ENCODE peak calls at places on chromosome 2, in seven cellular contexts. Z, C, L, K, I, J and T are unnamed samples.

GRCh38 chr2:222795671-222796357 is 65.0 kb upstream of the ACSL3 start:
- DNase-seq in I (no peak), C (no peak), K (no peak), J (no peak), L (no peak), Z (no peak), T (no peak)

GRCh38 chr2:181658444-181658843 is 1.5 kb upstream of the CERKL start:
- DNase-seq in L (no peak), I (no peak), Z (no peak), K (no peak), C (no peak), J (no peak), T (no peak)

GRCh38 chr2:97857553-97857952 is 138.2 kb downstream of the TMEM131 start:
- DNase-seq in L (no peak), K (no peak), C (no peak), Z (no peak), I (no peak), J (no peak), T (no peak)

GRCh38 chr2:197929886-197930227 is 125.5 kb downstream of the PLCL1 start:
- DNase-seq in L (no peak), C (no peak), I (no peak), Z (no peak), K (no peak), J (no peak), T (no peak)

GRCh38 chr2:135048122-135048521 is 875 bp upstream of the MAP3K19 start:
- DNase-seq in I (no peak), K (no peak), L (no peak), J (no peak), C (no peak), Z (no peak), T (no peak)

GRCh38 chr2:144950874-144951560 is 431.1 kb upstream of the ZEB2 start:
- DNase-seq in Z (no peak), I (no peak), C (no peak), J (peak; percentile 71), K (peak; percentile 94), L (no peak), T (no peak)

GRCh38 chr2:197204855-197205254 is 105.7 kb downstream of the ANKRD44 start:
- DNase-seq in K (peak; percentile 45), C (no peak), L (no peak), J (no peak), Z (no peak), I (no peak), T (no peak)

GRCh38 chr2:38377501-38378258 is 607 bp upstream of the ATL2 start:
- DNase-seq in I (peak; percentile 67), K (peak; percentile 78), L (no peak), C (no peak), Z (peak; percentile 34), J (peak; percentile 61), T (no peak)

GRCh38 chr2:101255501-101255900 is 2.8 kb downstream of the CNOT11 start:
- DNase-seq in J (no peak), I (no peak), K (peak; percentile 35), L (no peak), C (no peak), Z (no peak), T (no peak)

GRCh38 chr2:101736233-101736632 is 38.7 kb downstream of the MAP4K4 start:
- DNase-seq in J (no peak), K (no peak), L (no peak), Z (no peak), C (no peak), I (no peak), T (no peak)

GRCh38 chr2:166944909-166945308 is 56.6 kb downstream of the XIRP2 start:
- DNase-seq in J (no peak), L (no peak), Z (no peak), I (no peak), C (no peak), K (no peak), T (no peak)

GRCh38 chr2:240514631-240515030 is 43.2 kb downstream of the ANKMY1 start:
- DNase-seq in Z (no peak), C (no peak), K (no peak), I (no peak), J (no peak), L (no peak), T (peak; percentile 24)

GRCh38 chr2:160408575-160409291 is 84.9 kb downstream of the RBMS1 start:
- DNase-seq in C (no peak), L (no peak), K (no peak), Z (no peak), J (peak; percentile 20), I (no peak), T (no peak)

GRCh38 chr2:240878341-240878936 is 9.8 kb downstream of the AGXT start:
- DNase-seq in I (no peak), C (no peak), L (peak; percentile 25), K (no peak), Z (no peak), J (no peak), T (no peak)

GRCh38 chr2:62724886-62725711 is 19.6 kb downstream of the EHBP1 start:
- DNase-seq in C (no peak), Z (peak; percentile 33), K (no peak), L (no peak), I (no peak), J (no peak), T (no peak)

GRCh38 chr2:39870871-39871270 is 91.8 kb upstream of the THUMPD2 start:
- DNase-seq in C (no peak), K (no peak), J (no peak), L (no peak), Z (no peak), I (no peak), T (no peak)

GRCh38 chr2:118190365-118190916 is 102.2 kb downstream of the INSIG2 start:
- DNase-seq in C (no peak), K (no peak), L (no peak), I (no peak), Z (no peak), J (no peak), T (no peak)

GRCh38 chr2:19851116-19851515 is 50.7 kb downstream of the TTC32 start:
- DNase-seq in J (no peak), I (no peak), C (no peak), L (no peak), K (no peak), Z (no peak), T (no peak)

GRCh38 chr2:144256996-144257707 is 262.8 kb downstream of the ZEB2 start:
- DNase-seq in L (no peak), J (peak; percentile 11), C (no peak), I (no peak), K (peak; percentile 82), Z (no peak), T (no peak)

GRCh38 chr2:44941551-44942234 is at the start of gene SIX3:
- DNase-seq in K (peak; percentile 22), I (no peak), J (no peak), C (no peak), L (no peak), Z (no peak), T (no peak)

GRCh38 chr2:128469203-128469602 is 150.5 kb upstream of the HS6ST1 start:
- DNase-seq in I (no peak), J (no peak), Z (peak; percentile 24), L (no peak), K (no peak), C (no peak), T (peak; percentile 33)

GRCh38 chr2:58042486-58042970 is 4.1 kb upstream of the VRK2 start:
- DNase-seq in L (no peak), J (peak; percentile 92), Z (peak; percentile 63), K (peak; percentile 67), C (no peak), I (peak; percentile 48), T (no peak)

GRCh38 chr2:73823916-73824523 is 4.7 kb upstream of the STAMBP start:
- DNase-seq in I (peak; percentile 81), C (no peak), J (peak; percentile 71), L (no peak), Z (peak; percentile 81), K (peak; percentile 87), T (no peak)

GRCh38 chr2:151162185-151162584 is 99.5 kb downstream of the RBM43 start:
- DNase-seq in I (peak; percentile 19), Z (no peak), J (peak; percentile 18), L (no peak), K (peak; percentile 45), C (no peak), T (no peak)
- TF ChIP-seq CTCF in I (peak; percentile 27), Z (no peak), J (peak; percentile 59), L (no peak), K (peak; percentile 59), C (no peak), T (no peak)

GRCh38 chr2:191759200-191759507 is 81.2 kb downstream of the NABP1 start:
- DNase-seq in J (no peak), K (no peak), L (no peak), Z (no peak), I (no peak), C (no peak), T (no peak)
- TF ChIP-seq CTCF in J (peak; percentile 26), K (no peak), L (no peak), Z (no peak), I (no peak), C (no peak), T (no peak)

GRCh38 chr2:161569401-161569800 is 54.8 kb upstream of the SLC4A10 start:
- DNase-seq in K (no peak), L (no peak), J (no peak), Z (no peak), I (no peak), C (no peak), T (no peak)

GRCh38 chr2:161576421-161576820 is 47.8 kb upstream of the SLC4A10 start:
- DNase-seq in I (no peak), Z (peak; percentile 30), J (no peak), K (no peak), L (no peak), C (no peak), T (no peak)

GRCh38 chr2:161564906-161565305 is 59.3 kb upstream of the SLC4A10 start:
- DNase-seq in I (no peak), C (no peak), J (no peak), L (no peak), K (no peak), Z (no peak), T (no peak)

GRCh38 chr2:161571051-161571429 is 53.2 kb upstream of the SLC4A10 start:
- DNase-seq in L (no peak), C (no peak), I (no peak), J (no peak), Z (no peak), K (no peak), T (no peak)

DNA sequence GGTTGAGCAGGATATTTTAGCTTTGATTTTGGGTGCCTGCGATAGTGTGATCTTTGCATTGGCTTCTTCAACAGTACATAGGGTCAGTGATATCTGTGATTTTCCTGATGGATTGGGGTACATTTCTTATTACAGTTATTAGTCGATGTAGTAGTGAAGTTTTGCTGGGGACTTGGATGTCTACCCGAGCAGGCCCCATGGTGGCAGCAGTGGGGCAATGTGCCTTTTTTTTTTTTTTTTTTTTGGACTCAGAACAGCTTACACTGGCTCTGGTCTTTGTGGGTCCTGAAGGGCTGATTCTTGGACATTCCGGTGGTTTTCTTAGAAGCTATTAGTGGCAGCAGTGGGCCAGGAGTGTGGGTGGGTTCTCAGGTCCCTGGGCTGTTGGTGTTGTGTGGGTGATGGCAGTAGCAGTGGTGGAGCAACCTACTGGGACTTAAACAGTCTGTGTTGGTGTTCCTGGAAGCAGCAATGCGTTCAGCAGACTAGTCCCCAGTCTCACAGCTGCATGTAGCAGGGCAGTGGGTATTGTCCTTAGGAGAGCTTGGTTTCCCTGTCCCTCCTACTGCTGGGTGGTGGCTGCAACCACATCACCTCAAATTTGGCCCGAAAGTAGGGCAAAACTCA is 53.7 kb upstream of the SLC4A10 start:
- DNase-seq in K (no peak), J (no peak), Z (no peak), C (no peak), L (no peak), I (no peak), T (no peak)
- TF ChIP-seq CTCF in K (peak; percentile 25), J (peak; percentile 35), Z (no peak), C (no peak), L (no peak), I (peak; percentile 22), T (no peak)

GRCh38 chr2:173544621-173545363 is 190.1 kb downstream of the CDCA7 start:
- DNase-seq in C (no peak), I (no peak), J (no peak), Z (no peak), L (no peak), K (no peak), T (no peak)
- TF ChIP-seq CTCF in C (no peak), I (no peak), J (no peak), Z (no peak), L (no peak), K (no peak), T (no peak)